ENCODE peak calls at places on chromosomes 1 and 21, in five cellular contexts. L, E, U, D and P are unnamed samples.

GRCh38 chr1:42340093-42340492 is 5.1 kb upstream of the FOXJ3 start:
- DNase-seq in D (no peak), U (no peak), E (no peak), L (peak), P (no peak)

GRCh38 chr1:29532741-29533140 is 296.4 kb downstream of the PTPRU start:
- DNase-seq in D (no peak), U (no peak), E (no peak), L (peak), P (no peak)

GRCh38 chr1:1309525-1310385 is 1.4 kb downstream of the PUSL1 start:
- DNase-seq in D (peak), U (no peak), E (no peak), L (no peak), P (no peak)

GRCh38 chr21:45578811-45579381 is 36.7 kb upstream of the SLC19A1 start:
- DNase-seq in L (no peak), U (no peak), D (no peak), E (no peak), P (no peak)

GRCh38 chr1:156245451-156246232 is 2.2 kb downstream of the PAQR6 start:
- DNase-seq in U (no peak), E (no peak), D (peak), L (no peak), P (no peak)

GRCh38 chr1:180343931-180344406 is 113.9 kb downstream of the LHX4 start:
- DNase-seq in D (no peak), L (peak), U (no peak), E (peak), P (peak)

GRCh38 chr1:226863446-226863845 is 7.0 kb upstream of the PSEN2 start:
- DNase-seq in U (no peak), L (peak), D (peak), E (peak), P (no peak)

GRCh38 chr21:44312716-44313115 is 12.9 kb downstream of the PFKL start:
- DNase-seq in D (no peak), E (no peak), L (no peak), U (no peak), P (no peak)

GRCh38 chr21:26445440-26445839 is 127.6 kb downstream of the CYYR1 start:
- DNase-seq in E (no peak), D (no peak), U (no peak), L (peak), P (no peak)

GRCh38 chr1:8374812-8375211 is 56.9 kb downstream of the SLC45A1 start:
- DNase-seq in U (no peak), D (peak), E (no peak), L (peak), P (peak)

GRCh38 chr1:56433056-56433577 is 146.2 kb downstream of the PLPP3 start:
- DNase-seq in L (no peak), D (no peak), U (no peak), E (no peak), P (no peak)

GRCh38 chr1:167620002-167620401 is 10.0 kb upstream of the RCSD1 start:
- DNase-seq in D (no peak), L (no peak), U (no peak), E (no peak), P (no peak)

GRCh38 chr1:32903991-32904776 is 3.0 kb upstream of the TMEM54 start:
- DNase-seq in U (no peak), D (no peak), E (no peak), L (no peak), P (no peak)

GRCh38 chr1:229408458-229409037 is 25.3 kb downstream of the ACTA1 start:
- DNase-seq in E (no peak), L (no peak), D (peak), U (peak), P (no peak)

GRCh38 chr21:42118901-42119300 is 47.8 kb downstream of the UMODL1 start:
- DNase-seq in U (no peak), D (no peak), L (peak), E (peak), P (no peak)

GRCh38 chr1:6028042-6028895 is 17.4 kb upstream of the KCNAB2 start:
- DNase-seq in L (peak), D (no peak), E (peak), U (no peak), P (no peak)

GRCh38 chr1:32447469-32448185 is 17.2 kb upstream of the ZBTB8B start:
- DNase-seq in D (peak), E (no peak), L (peak), U (peak), P (no peak)

GRCh38 chr1:156391145-156391677 is 22.2 kb downstream of the RHBG start:
- DNase-seq in E (no peak), L (no peak), U (no peak), D (no peak), P (no peak)

GRCh38 chr1:15919316-15919715 is 56.6 kb downstream of the ZBTB17 start:
- DNase-seq in D (no peak), U (no peak), E (no peak), L (peak), P (no peak)

GRCh38 chr1:36320767-36321118 is 2.7 kb downstream of the EVA1B start:
- DNase-seq in U (no peak), E (no peak), L (no peak), D (no peak), P (no peak)

GRCh38 chr1:228100822-228101613 is 2.1 kb downstream of the C1orf35 start:
- DNase-seq in E (no peak), D (no peak), U (no peak), L (no peak), P (no peak)

GRCh38 chr1:154937988-154938386 is 1.5 kb upstream of the PMVK start:
- DNase-seq in E (no peak), U (no peak), D (no peak), L (no peak), P (no peak)

GRCh38 chr1:82845371-82845770 is 1044.6 kb downstream of the ADGRL2 start:
- DNase-seq in U (no peak), E (no peak), L (no peak), D (no peak), P (no peak)

GRCh38 chr1:208835082-208835467 is 590.9 kb upstream of the PLXNA2 start:
- DNase-seq in D (no peak), U (peak), E (no peak), L (no peak), P (no peak)

GRCh38 chr1:178189814-178190213 is 95.9 kb downstream of the RASAL2 start:
- DNase-seq in D (peak), E (peak), L (peak), U (peak), P (peak)

GRCh38 chr1:39720094-39720999 is 18.3 kb upstream of the PPIE start:
- DNase-seq in D (no peak), U (no peak), L (peak), E (peak), P (peak)

GRCh38 chr21:44067011-44067839 is 40.0 kb upstream of the PWP2 start:
- DNase-seq in E (no peak), U (no peak), D (no peak), L (peak), P (no peak)

GRCh38 chr1:15709226-15709625 is 25.1 kb downstream of the PLEKHM2 start:
- DNase-seq in U (no peak), L (no peak), D (no peak), E (no peak), P (no peak)

GRCh38 chr1:234612352-234613127 is 2.6 kb upstream of the IRF2BP2 start:
- DNase-seq in U (peak), L (peak), E (peak), D (no peak), P (peak)